ENCODE peak calls at places on chromosomes 2 and 18, in five cellular contexts. One of them, this sample, is unnamed.

GRCh38 chr18:4157339-4157738 is 297.8 kb downstream of the DLGAP1 start:
- DNase-seq in HepG2: no peak
- DNase-seq in A549: no peak
- DNase-seq in K562: no peak
- DNase-seq in IMR-90: no peak
- DNase-seq in this sample: peak; percentile 19

GRCh38 chr2:239369631-239370161 is 31.1 kb downstream of the HDAC4 start:
- DNase-seq in IMR-90: no peak
- DNase-seq in HepG2: no peak
- DNase-seq in A549: no peak
- DNase-seq in K562: no peak
- DNase-seq in this sample: peak; percentile 83

GRCh38 chr18:76496200-76496890 is 1.3 kb upstream of the ZNF516 start:
- DNase-seq in IMR-90: peak; percentile 74
- DNase-seq in HepG2: peak; percentile 22
- DNase-seq in A549: peak; percentile 47
- DNase-seq in K562: peak; percentile 33
- DNase-seq in this sample: no peak

GRCh38 chr18:57813245-57813644 is 10.1 kb upstream of the ATP8B1 start:
- DNase-seq in K562: no peak
- DNase-seq in HepG2: peak; percentile 48
- DNase-seq in IMR-90: peak; percentile 99
- DNase-seq in A549: peak; percentile 70
- DNase-seq in this sample: no peak

GRCh38 chr2:32342811-32343210 is 14.0 kb upstream of the BIRC6 start:
- DNase-seq in IMR-90: no peak
- DNase-seq in K562: no peak
- DNase-seq in A549: no peak
- DNase-seq in HepG2: no peak
- DNase-seq in this sample: no peak

GRCh38 chr2:195782156-195782555 is 125.1 kb downstream of the SLC39A10 start:
- DNase-seq in IMR-90: peak; percentile 48
- DNase-seq in HepG2: no peak
- DNase-seq in K562: no peak
- DNase-seq in A549: no peak
- DNase-seq in this sample: no peak

GRCh38 chr2:199985625-199986207 is 30.3 kb downstream of the MAIP1 start:
- DNase-seq in A549: peak; percentile 84
- DNase-seq in IMR-90: peak; percentile 81
- DNase-seq in HepG2: peak; percentile 83
- DNase-seq in K562: peak; percentile 77
- DNase-seq in this sample: no peak

GRCh38 chr2:60007666-60008065 is 545.8 kb downstream of the BCL11A start:
- DNase-seq in A549: no peak
- DNase-seq in K562: no peak
- DNase-seq in HepG2: no peak
- DNase-seq in IMR-90: no peak
- DNase-seq in this sample: no peak

GRCh38 chr18:10726198-10727068 is 200.6 kb downstream of the NAPG start:
- DNase-seq in IMR-90: no peak
- DNase-seq in A549: no peak
- DNase-seq in K562: no peak
- DNase-seq in HepG2: no peak
- DNase-seq in this sample: no peak

GRCh38 chr2:5981241-5982055 is 289.3 kb downstream of the SOX11 start:
- DNase-seq in HepG2: no peak
- DNase-seq in IMR-90: peak; percentile 12
- DNase-seq in K562: no peak
- DNase-seq in A549: no peak
- DNase-seq in this sample: no peak

GRCh38 chr2:171086352-171087290 is 74.1 kb downstream of the TLK1 start:
- DNase-seq in A549: peak; percentile 62
- DNase-seq in IMR-90: peak; percentile 68
- DNase-seq in HepG2: peak; percentile 65
- DNase-seq in K562: peak; percentile 75
- DNase-seq in this sample: peak; percentile 9

GRCh38 chr18:50507120-50507590 is 52.7 kb upstream of the MAPK4 start:
- DNase-seq in HepG2: peak; percentile 13
- DNase-seq in A549: peak; percentile 12
- DNase-seq in IMR-90: no peak
- DNase-seq in K562: peak; percentile 41
- DNase-seq in this sample: no peak

GRCh38 chr18:58584219-58585127 is 44.4 kb downstream of the ALPK2 start:
- DNase-seq in HepG2: no peak
- DNase-seq in K562: no peak
- DNase-seq in IMR-90: peak; percentile 48
- DNase-seq in A549: peak; percentile 50
- DNase-seq in this sample: no peak

GRCh38 chr2:148561389-148561788 is 83.2 kb upstream of the EPC2 start:
- DNase-seq in HepG2: no peak
- DNase-seq in IMR-90: no peak
- DNase-seq in A549: no peak
- DNase-seq in K562: no peak
- DNase-seq in this sample: no peak

GRCh38 chr2:33212151-33212550 is 264.3 kb upstream of the RASGRP3 start:
- DNase-seq in K562: peak; percentile 64
- DNase-seq in IMR-90: peak; percentile 98
- DNase-seq in HepG2: peak; percentile 45
- DNase-seq in A549: peak; percentile 88
- DNase-seq in this sample: no peak

DNA sequence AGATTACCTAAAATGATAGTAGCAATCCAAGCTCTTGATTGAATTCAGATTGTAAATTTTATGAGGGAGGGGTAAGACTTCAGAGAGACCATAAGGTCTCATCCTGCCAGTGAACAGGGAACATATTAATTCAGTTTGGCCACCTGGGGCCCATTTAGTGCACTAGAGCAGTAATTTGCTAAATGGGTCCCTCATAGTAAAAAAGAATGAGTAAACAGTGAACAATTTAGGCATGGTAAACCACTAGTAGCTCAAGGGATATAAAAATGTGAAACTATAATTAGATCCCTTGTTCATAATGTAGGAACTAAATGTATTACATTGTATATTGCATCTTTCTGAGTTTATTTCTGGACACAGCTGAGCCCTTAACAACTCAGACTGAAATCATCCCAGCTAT is 4.9 kb upstream of the PHLPP1 start:
- DNase-seq in IMR-90: peak; percentile 33
- DNase-seq in HepG2: no peak
- DNase-seq in K562: no peak
- DNase-seq in A549: no peak
- DNase-seq in this sample: no peak
- TF ChIP-seq RAD21 in IMR-90: no peak
- TF ChIP-seq RAD21 in HepG2: no peak
- TF ChIP-seq RAD21 in K562: no peak
- TF ChIP-seq RAD21 in A549: no peak
- TF ChIP-seq RAD21 in this sample: no peak

GRCh38 chr2:841036-841435 is 109.6 kb upstream of the SNTG2 start:
- DNase-seq in HepG2: no peak
- DNase-seq in A549: no peak
- DNase-seq in IMR-90: no peak
- DNase-seq in K562: no peak
- DNase-seq in this sample: no peak
- TF ChIP-seq BHLHE40 in HepG2: no peak
- TF ChIP-seq BHLHE40 in A549: no peak
- TF ChIP-seq BHLHE40 in IMR-90: no peak
- TF ChIP-seq BHLHE40 in K562: no peak
- TF ChIP-seq BHLHE40 in this sample: no peak

DNA sequence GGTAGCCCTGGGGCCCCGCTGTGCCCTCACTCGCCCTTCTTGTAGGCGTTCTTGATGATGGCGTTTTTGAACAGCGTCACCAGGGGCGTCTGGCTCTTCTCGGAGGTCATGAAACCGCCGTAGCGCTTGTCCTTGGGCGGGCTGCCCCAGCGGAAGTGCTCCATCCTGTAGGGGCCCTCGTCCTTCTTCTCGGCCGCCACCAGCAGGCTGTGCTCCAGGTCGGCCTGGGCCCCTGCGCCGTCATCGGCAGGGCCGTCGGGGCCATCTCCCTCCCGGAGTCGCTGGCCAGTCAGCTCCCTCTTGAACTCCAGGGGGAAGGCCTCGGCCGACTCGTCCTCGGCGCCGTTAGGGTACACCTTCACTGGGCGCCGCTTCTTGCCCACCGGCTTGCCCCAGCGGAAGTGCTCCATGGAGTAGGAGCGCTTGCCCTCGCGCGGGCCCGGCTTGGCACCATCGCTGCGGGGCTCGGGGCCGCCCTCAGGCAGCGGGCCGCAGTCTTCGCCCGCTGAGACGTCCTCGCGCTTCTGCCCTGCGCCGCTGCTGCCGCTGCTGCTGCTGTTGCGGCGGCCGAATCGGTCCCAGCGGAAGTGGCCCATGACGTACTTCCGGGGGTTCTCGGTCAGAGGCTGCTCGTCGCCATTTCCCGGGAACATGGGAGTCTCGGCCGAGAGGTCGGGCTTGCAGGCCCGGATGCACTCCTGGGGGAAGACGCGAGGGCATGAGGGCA is 7.2 kb downstream of the POMC start:
- DNase-seq in IMR-90: peak; percentile 4
- DNase-seq in A549: no peak
- DNase-seq in HepG2: no peak
- DNase-seq in K562: no peak
- DNase-seq in this sample: no peak
- TF ChIP-seq RAD21 in IMR-90: no peak
- TF ChIP-seq RAD21 in A549: no peak
- TF ChIP-seq RAD21 in HepG2: no peak
- TF ChIP-seq RAD21 in K562: no peak
- TF ChIP-seq RAD21 in this sample: no peak

DNA sequence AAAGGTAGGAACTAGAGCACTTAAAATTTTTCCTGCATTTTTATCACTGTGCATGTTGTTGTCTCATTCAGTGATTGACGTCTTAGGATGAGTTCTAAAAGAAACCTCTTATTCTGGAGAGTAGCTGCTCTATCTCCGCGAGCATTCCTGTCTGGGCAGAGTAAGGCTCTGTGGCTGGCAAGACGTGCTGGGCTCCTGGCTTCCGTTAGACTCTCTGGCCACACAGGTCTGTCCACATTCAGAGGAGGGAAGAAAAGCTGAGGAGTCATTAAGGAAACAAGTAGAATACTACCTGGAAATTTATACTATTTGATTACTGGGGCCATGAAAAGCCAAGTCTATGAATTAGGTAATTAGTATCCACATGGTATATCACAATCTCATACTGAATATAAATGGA is 138.0 kb upstream of the DNMT3A start:
- DNase-seq in HepG2: no peak
- DNase-seq in A549: no peak
- DNase-seq in IMR-90: no peak
- DNase-seq in K562: no peak
- DNase-seq in this sample: no peak
- TF ChIP-seq BHLHE40 in HepG2: no peak
- TF ChIP-seq BHLHE40 in A549: no peak
- TF ChIP-seq BHLHE40 in IMR-90: no peak
- TF ChIP-seq BHLHE40 in K562: no peak
- TF ChIP-seq BHLHE40 in this sample: no peak

GRCh38 chr2:85799215-85799956 is 45.6 kb downstream of the ATOH8 start:
- DNase-seq in K562: no peak
- DNase-seq in A549: peak; percentile 59
- DNase-seq in HepG2: peak; percentile 64
- DNase-seq in IMR-90: no peak
- DNase-seq in this sample: no peak
- TF ChIP-seq RAD21 in K562: no peak
- TF ChIP-seq RAD21 in A549: no peak
- TF ChIP-seq RAD21 in HepG2: no peak
- TF ChIP-seq RAD21 in IMR-90: no peak
- TF ChIP-seq RAD21 in this sample: no peak

GRCh38 chr2:55761024-55761423 is 67.4 kb upstream of the PNPT1 start:
- DNase-seq in A549: no peak
- DNase-seq in IMR-90: peak; percentile 41
- DNase-seq in K562: no peak
- DNase-seq in HepG2: no peak
- DNase-seq in this sample: no peak

GRCh38 chr2:55763721-55764120 is 70.1 kb upstream of the PNPT1 start:
- DNase-seq in A549: no peak
- DNase-seq in HepG2: no peak
- DNase-seq in K562: no peak
- DNase-seq in IMR-90: no peak
- DNase-seq in this sample: no peak

GRCh38 chr2:55761526-55761925 is 67.9 kb upstream of the PNPT1 start:
- DNase-seq in IMR-90: peak; percentile 23
- DNase-seq in K562: no peak
- DNase-seq in HepG2: no peak
- DNase-seq in A549: no peak
- DNase-seq in this sample: no peak

GRCh38 chr2:55759271-55759921 is 65.8 kb upstream of the PNPT1 start:
- DNase-seq in IMR-90: no peak
- DNase-seq in HepG2: no peak
- DNase-seq in K562: no peak
- DNase-seq in A549: no peak
- DNase-seq in this sample: no peak

DNA sequence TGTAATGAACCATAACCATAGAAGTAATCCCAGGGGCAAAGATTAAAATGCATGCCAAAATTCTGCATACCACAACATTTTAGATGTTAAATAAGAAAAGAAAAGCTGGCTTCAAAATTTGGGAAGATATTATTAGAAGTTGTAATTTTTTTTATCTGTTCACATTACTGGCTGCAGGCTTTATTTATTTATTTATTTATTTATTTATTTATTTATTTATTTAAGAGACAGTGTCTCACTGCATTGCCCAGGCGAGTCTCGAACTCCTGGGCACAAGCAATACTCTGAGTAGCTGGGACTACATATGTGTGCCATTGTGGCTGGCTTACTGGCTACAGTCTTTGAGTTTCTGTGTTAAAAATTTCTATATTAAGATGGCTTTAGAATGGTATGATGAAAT is 66.5 kb upstream of the PNPT1 start:
- DNase-seq in HepG2: no peak
- DNase-seq in K562: no peak
- DNase-seq in A549: no peak
- DNase-seq in IMR-90: no peak
- DNase-seq in this sample: no peak
- TF ChIP-seq BHLHE40 in HepG2: no peak
- TF ChIP-seq BHLHE40 in K562: no peak
- TF ChIP-seq BHLHE40 in A549: no peak
- TF ChIP-seq BHLHE40 in IMR-90: no peak
- TF ChIP-seq BHLHE40 in this sample: no peak

DNA sequence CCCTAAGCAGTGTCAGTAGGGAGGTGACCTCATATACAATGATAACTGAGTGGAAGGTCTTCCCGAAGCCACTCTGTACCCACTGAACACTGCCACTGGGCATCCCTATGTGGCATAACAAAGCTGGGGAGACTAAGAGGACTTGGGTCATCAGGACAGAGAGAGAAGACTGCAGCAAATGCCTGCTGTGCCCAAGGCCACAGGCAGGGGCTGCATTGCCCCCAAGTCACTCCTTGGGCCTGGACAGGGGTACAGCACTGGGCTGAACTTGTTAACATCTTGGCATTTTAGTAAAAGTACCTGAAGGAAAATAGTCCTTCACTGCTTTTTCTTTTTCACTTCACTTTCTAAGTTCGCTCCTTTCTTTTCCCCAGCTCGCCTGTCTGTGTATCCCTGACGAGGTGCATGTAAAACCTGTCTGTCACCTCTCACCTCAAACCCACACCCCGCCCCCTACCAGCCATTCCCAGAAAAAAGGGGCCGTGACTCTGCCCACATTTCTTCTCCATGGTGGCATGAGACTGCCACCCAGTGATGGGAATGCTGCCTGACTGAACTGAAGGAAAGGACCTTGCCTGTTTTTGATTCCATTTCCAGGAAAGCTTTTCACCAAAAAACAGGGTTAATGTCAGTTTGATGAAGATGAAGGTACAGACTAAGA is 62.9 kb downstream of the MTHFD2 start:
- DNase-seq in HepG2: peak; percentile 67
- DNase-seq in IMR-90: no peak
- DNase-seq in A549: peak; percentile 52
- DNase-seq in K562: no peak
- DNase-seq in this sample: no peak
- TF ChIP-seq RAD21 in HepG2: peak; percentile 45
- TF ChIP-seq RAD21 in IMR-90: peak; percentile 58
- TF ChIP-seq RAD21 in A549: peak; percentile 80
- TF ChIP-seq RAD21 in K562: peak; percentile 40
- TF ChIP-seq RAD21 in this sample: peak; percentile 13